ENCODE peak calls at places on chromosomes 5 and 9, in eight cellular contexts. A, Y, Z, T, R, B, J and D are unnamed samples.

GRCh38 chr5:144275329-144275728 is 104.7 kb downstream of the KCTD16 start:
- DNase-seq in A (no peak), Y (no peak), Z (no peak), T (peak; percentile 36), R (no peak), B (no peak), J (no peak), D (no peak)

GRCh38 chr9:96137666-96138429 is 164.1 kb downstream of the HSD17B3 start:
- DNase-seq in A (peak; percentile 32), Y (no peak), Z (peak; percentile 12), T (no peak), R (no peak), B (no peak), J (peak; percentile 16), D (no peak)

GRCh38 chr5:176748967-176749935 is 61.1 kb upstream of the UNC5A start:
- DNase-seq in A (no peak), Y (no peak), Z (no peak), T (no peak), R (no peak), B (no peak), J (no peak), D (no peak)

GRCh38 chr5:167888395-167888794 is 403.1 kb upstream of the WWC1 start:
- DNase-seq in A (no peak), Y (no peak), Z (no peak), T (no peak), R (peak; percentile 2), B (no peak), J (no peak), D (no peak)

GRCh38 chr5:41517909-41518308 is 7.5 kb upstream of the PLCXD3 start:
- DNase-seq in A (no peak), Y (no peak), Z (peak; percentile 34), T (no peak), R (no peak), B (no peak), J (no peak), D (no peak)

GRCh38 chr5:20340123-20340522 is 352.1 kb upstream of the CDH18 start:
- DNase-seq in A (no peak), Y (no peak), Z (no peak), T (no peak), R (no peak), B (no peak), J (no peak), D (no peak)

GRCh38 chr5:127650022-127650421 is 1.1 kb downstream of the CTXN3 start:
- DNase-seq in A (no peak), Y (no peak), Z (no peak), T (peak; percentile 38), R (no peak), B (no peak), J (no peak), D (no peak)

GRCh38 chr5:54259090-54259489 is 51.3 kb downstream of the ARL15 start:
- DNase-seq in A (peak; percentile 66), Y (no peak), Z (peak; percentile 67), T (no peak), R (no peak), B (no peak), J (peak; percentile 47), D (no peak)

GRCh38 chr5:172768573-172769323 is 2.2 kb downstream of the DUSP1 start:
- DNase-seq in A (peak; percentile 87), Y (no peak), Z (peak; percentile 72), T (no peak), R (peak; percentile 53), B (no peak), J (peak; percentile 42), D (no peak)

GRCh38 chr9:33161011-33161588 is 6.0 kb downstream of the B4GALT1 start:
- DNase-seq in A (peak; percentile 100), Y (no peak), Z (peak; percentile 98), T (peak; percentile 43), R (peak; percentile 94), B (no peak), J (peak; percentile 93), D (no peak)